ENCODE peak calls at places on chromosomes 3 and 15, in six cellular contexts. Z, C, J, Q, N and Y are unnamed samples.

GRCh38 chr3:54931182-54931581 is 3.3 kb upstream of the LRTM1 start:
- DNase-seq in Z (no peak), C (no peak), J (no peak), Q (no peak), N (no peak), Y (no peak)

GRCh38 chr3:155664922-155665695 is 79.8 kb downstream of the PLCH1 start:
- DNase-seq in Z (peak), C (peak), J (peak), Q (peak), N (peak), Y (peak)

GRCh38 chr3:56251343-56251945 is 216.8 kb downstream of the ERC2 start:
- DNase-seq in Z (no peak), C (peak), J (peak), Q (peak), N (peak), Y (peak)

GRCh38 chr15:89462198-89462912 is 34.0 kb downstream of the RHCG start:
- DNase-seq in Z (no peak), C (peak), J (no peak), Q (no peak), N (peak), Y (peak)

GRCh38 chr3:74273091-74273490 is 341.4 kb downstream of the CNTN3 start:
- DNase-seq in Z (no peak), C (peak), J (no peak), Q (no peak), N (no peak), Y (no peak)

GRCh38 chr3:181210275-181210674 is 220.7 kb upstream of the DNAJC19 start:
- DNase-seq in Z (no peak), C (no peak), J (peak), Q (no peak), N (peak), Y (peak)

GRCh38 chr15:73388256-73388781 is 19.6 kb upstream of the HCN4 start:
- DNase-seq in Z (no peak), C (no peak), J (peak), Q (no peak), N (no peak), Y (peak)

GRCh38 chr15:31325976-31326728 is 483 bp upstream of the KLF13 start:
- DNase-seq in Z (peak), C (peak), J (peak), Q (peak), N (peak), Y (peak)

GRCh38 chr3:10717756-10718155 is 98.3 kb upstream of the SLC6A11 start:
- DNase-seq in Z (peak), C (no peak), J (no peak), Q (no peak), N (no peak), Y (no peak)

GRCh38 chr3:69080233-69080644 is at the start of gene UBA3:
- DNase-seq in Z (peak), C (peak), J (peak), Q (no peak), N (peak), Y (peak)

GRCh38 chr15:72236381-72237285 is 5.6 kb upstream of the PKM start:
- DNase-seq in Z (no peak), C (peak), J (no peak), Q (no peak), N (no peak), Y (no peak)

GRCh38 chr3:14204605-14205284 is 26.1 kb downstream of the LSM3 start:
- DNase-seq in Z (peak), C (no peak), J (peak), Q (no peak), N (peak), Y (no peak)

GRCh38 chr3:54950391-54951003 is 22.6 kb upstream of the LRTM1 start:
- DNase-seq in Z (no peak), C (no peak), J (no peak), Q (no peak), N (peak), Y (no peak)

GRCh38 chr3:124333931-124334640 is 342.2 kb upstream of the ROPN1 start:
- DNase-seq in Z (no peak), C (no peak), J (no peak), Q (no peak), N (no peak), Y (no peak)

GRCh38 chr3:109977903-109978302 is 640.6 kb upstream of the DPPA4 start:
- DNase-seq in Z (no peak), C (no peak), J (no peak), Q (no peak), N (no peak), Y (no peak)

GRCh38 chr3:8147726-8148125 is 353.9 kb upstream of the LMCD1 start:
- DNase-seq in Z (no peak), C (no peak), J (no peak), Q (no peak), N (no peak), Y (no peak)

GRCh38 chr15:70763120-70763949 is at the start of gene UACA:
- DNase-seq in Z (peak), C (peak), J (peak), Q (peak), N (peak), Y (peak)

GRCh38 chr3:13850161-13850945 is 29.5 kb downstream of the WNT7A start:
- DNase-seq in Z (no peak), C (no peak), J (peak), Q (no peak), N (no peak), Y (no peak)

GRCh38 chr3:8981700-8982099 is 18.4 kb upstream of the RAD18 start:
- DNase-seq in Z (no peak), C (no peak), J (no peak), Q (no peak), N (no peak), Y (no peak)

GRCh38 chr15:88661766-88662556 is 23.1 kb downstream of the ISG20 start:
- DNase-seq in Z (no peak), C (no peak), J (no peak), Q (no peak), N (no peak), Y (no peak)

GRCh38 chr3:114093596-114093995 is 37.1 kb downstream of the QTRT2 start:
- DNase-seq in Z (peak), C (peak), J (peak), Q (peak), N (peak), Y (peak)

DNA sequence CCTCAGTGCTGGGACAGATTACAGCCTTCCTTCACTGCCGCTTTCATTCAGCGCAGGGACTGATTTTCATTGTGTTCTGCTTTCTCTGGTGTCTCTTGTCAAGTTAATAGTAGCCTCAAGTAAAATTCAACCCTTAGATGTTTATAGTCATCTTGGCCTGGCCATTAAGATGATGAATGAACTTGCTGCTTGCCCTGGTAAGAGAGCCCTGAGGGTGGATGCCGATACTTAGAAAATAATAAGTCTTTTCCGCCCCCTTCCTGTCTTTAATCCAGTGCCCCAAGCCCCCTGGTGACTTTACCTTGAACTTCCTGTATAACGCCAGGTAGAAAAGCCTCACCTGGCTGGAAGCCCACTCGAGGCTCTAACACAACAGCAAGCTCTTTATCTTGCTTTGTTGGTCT is 167.9 kb upstream of the CTDSPL start:
- DNase-seq in Z (no peak), C (no peak), J (no peak), Q (no peak), N (no peak), Y (no peak)
- H3K4me3 ChIP-seq in Z (no peak), C (no peak), J (no peak), Q (no peak), N (no peak), Y (no peak)

GRCh38 chr3:72187131-72187530 is 402.2 kb upstream of the PROK2 start:
- DNase-seq in Z (no peak), C (no peak), J (no peak), Q (no peak), N (no peak), Y (no peak)
- TF ChIP-seq CTCF in Z (no peak), C (no peak), J (peak), Q (peak), N (no peak), Y (peak)

GRCh38 chr3:187986514-187986934 is 167.4 kb upstream of the LPP start:
- DNase-seq in Z (no peak), C (no peak), J (no peak), Q (peak), N (no peak), Y (peak)

GRCh38 chr3:187992609-187993008 is 161.3 kb upstream of the LPP start:
- DNase-seq in Z (no peak), C (no peak), J (no peak), Q (no peak), N (no peak), Y (no peak)

GRCh38 chr3:187987162-187987561 is 166.8 kb upstream of the LPP start:
- DNase-seq in Z (no peak), C (no peak), J (no peak), Q (no peak), N (no peak), Y (no peak)

GRCh38 chr3:187987919-187988318 is 166.0 kb upstream of the LPP start:
- DNase-seq in Z (no peak), C (no peak), J (no peak), Q (no peak), N (no peak), Y (no peak)

DNA sequence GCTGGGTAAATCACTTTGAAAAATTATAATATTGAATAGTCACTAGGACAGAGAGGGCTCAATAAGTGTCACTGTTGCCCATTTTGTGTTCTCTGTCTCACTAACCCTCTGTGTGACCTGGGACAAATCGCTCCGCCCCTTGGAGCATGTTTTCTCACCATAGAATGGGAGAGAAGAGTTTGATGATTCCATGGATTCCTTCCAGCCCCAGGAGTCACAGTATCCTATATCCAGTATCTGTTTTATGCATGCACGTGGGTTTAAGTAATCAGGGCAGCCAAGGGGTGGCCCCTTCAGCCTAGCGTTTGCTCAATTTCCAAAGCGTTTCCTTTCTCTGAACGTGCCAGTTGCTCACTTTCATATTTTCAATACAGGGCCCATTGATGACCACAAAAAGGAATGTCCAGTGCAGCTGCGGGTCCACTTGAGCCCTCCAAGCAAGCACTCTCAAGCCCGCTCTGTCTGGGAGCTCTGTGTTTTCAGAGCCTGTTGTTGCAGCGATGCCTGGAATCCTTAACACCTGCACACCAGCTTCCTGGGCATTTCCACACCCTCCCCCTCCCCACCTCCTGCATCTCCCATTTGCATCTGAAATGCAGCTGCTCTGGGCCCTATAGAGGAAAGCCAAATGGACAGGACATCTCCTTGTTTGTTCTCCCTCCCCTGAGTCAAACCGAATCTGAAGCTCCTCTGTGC is 164.4 kb upstream of the LPP start:
- DNase-seq in Z (no peak), C (no peak), J (no peak), Q (no peak), N (no peak), Y (no peak)
- H3K4me3 ChIP-seq in Z (no peak), C (no peak), J (no peak), Q (no peak), N (no peak), Y (no peak)

DNA sequence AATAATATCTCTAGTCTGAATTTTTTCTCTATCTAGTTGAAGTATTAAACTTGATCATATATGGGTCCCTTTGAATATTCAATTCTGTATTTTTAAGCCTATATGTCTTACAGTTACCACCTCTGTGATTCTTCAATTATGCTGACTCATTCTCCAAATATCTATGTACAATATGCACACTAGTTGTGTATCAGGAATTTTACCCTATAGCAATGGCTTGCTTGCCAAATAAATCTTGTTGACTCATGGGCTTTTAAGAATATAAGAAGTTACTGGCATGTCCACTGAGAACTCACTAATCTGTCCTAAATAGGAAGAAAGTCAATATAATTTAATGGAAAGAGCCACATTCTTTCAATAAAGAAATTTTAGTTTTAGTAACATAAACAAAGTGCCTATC is 656.3 kb downstream of the RBMS3 start:
- DNase-seq in Z (no peak), C (no peak), J (no peak), Q (no peak), N (peak), Y (peak)
- TF ChIP-seq CTCF in Z (no peak), C (no peak), J (no peak), Q (no peak), N (no peak), Y (no peak)

GRCh38 chr3:101509811-101510210 is 3.2 kb downstream of the SENP7 start:
- DNase-seq in Z (no peak), C (no peak), J (no peak), Q (no peak), N (no peak), Y (peak)
- H3K4me3 ChIP-seq in Z (no peak), C (no peak), J (no peak), Q (no peak), N (no peak), Y (no peak)

GRCh38 chr3:81170298-81170697 is 591.1 kb downstream of the GBE1 start:
- DNase-seq in Z (no peak), C (no peak), J (no peak), Q (no peak), N (no peak), Y (no peak)

GRCh38 chr3:81173514-81173913 is 587.9 kb downstream of the GBE1 start:
- DNase-seq in Z (no peak), C (no peak), J (peak), Q (no peak), N (no peak), Y (no peak)
- TF ChIP-seq CTCF in Z (no peak), C (no peak), J (peak), Q (peak), N (peak), Y (peak)

DNA sequence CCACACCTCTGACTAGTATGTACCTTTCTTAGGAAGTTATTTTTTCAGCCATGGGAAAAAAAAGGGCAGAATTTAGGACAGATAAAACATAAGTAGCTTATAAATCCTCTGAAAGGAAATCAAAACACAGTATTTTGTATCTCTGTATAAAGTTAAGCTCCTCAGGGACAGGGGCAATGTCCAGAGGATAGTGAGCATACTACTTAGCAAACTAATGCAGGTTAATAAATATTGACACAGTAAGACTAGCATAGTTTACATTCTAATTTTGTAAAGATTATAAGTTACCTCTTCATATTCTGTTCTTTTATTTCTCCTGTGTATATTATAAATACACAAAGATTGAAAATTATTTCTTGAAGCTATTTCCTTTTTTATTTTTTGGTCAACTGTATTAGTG is 2.1 kb downstream of the UBE3A start:
- DNase-seq in Z (no peak), C (no peak), J (peak), Q (no peak), N (no peak), Y (no peak)
- H3K4me3 ChIP-seq in Z (no peak), C (no peak), J (peak), Q (peak), N (peak), Y (no peak)